ENCODE peak calls at places on chromosomes 3 and 15, in six cellular contexts. One of them, this sample, is unnamed.

GRCh38 chr3:106821801-106822200 is 555.4 kb upstream of the CCDC54 start:
- DNase-seq in HepG2: no peak
- DNase-seq in mesenchymal stem cell: no peak
- DNase-seq in colonic mucosa: no peak
- DNase-seq in neural progenitor cell: no peak
- DNase-seq in fibroblast of lung: no peak
- DNase-seq in this sample: no peak

GRCh38 chr3:30078736-30079135 is 527.7 kb upstream of the TGFBR2 start:
- DNase-seq in HepG2: no peak
- DNase-seq in fibroblast of lung: no peak
- DNase-seq in colonic mucosa: peak; percentile 58
- DNase-seq in mesenchymal stem cell: no peak
- DNase-seq in neural progenitor cell: no peak
- DNase-seq in this sample: no peak

GRCh38 chr3:18134386-18135082 is 290.6 kb downstream of the SATB1 start:
- DNase-seq in HepG2: no peak
- DNase-seq in fibroblast of lung: peak; percentile 77
- DNase-seq in neural progenitor cell: peak; percentile 66
- DNase-seq in mesenchymal stem cell: peak; percentile 11
- DNase-seq in colonic mucosa: no peak
- DNase-seq in this sample: no peak

GRCh38 chr15:96416934-96417759 is 86.6 kb downstream of the NR2F2 start:
- DNase-seq in mesenchymal stem cell: peak; percentile 28
- DNase-seq in colonic mucosa: no peak
- DNase-seq in HepG2: no peak
- DNase-seq in fibroblast of lung: peak; percentile 9
- DNase-seq in neural progenitor cell: peak; percentile 63
- DNase-seq in this sample: peak; percentile 81

GRCh38 chr3:165607221-165607620 is 230.0 kb downstream of the BCHE start:
- DNase-seq in colonic mucosa: no peak
- DNase-seq in mesenchymal stem cell: no peak
- DNase-seq in fibroblast of lung: no peak
- DNase-seq in neural progenitor cell: no peak
- DNase-seq in HepG2: no peak
- DNase-seq in this sample: no peak

GRCh38 chr3:136518102-136518501 is 234.1 kb downstream of the STAG1 start:
- DNase-seq in HepG2: no peak
- DNase-seq in fibroblast of lung: no peak
- DNase-seq in colonic mucosa: no peak
- DNase-seq in neural progenitor cell: no peak
- DNase-seq in mesenchymal stem cell: no peak
- DNase-seq in this sample: no peak

GRCh38 chr3:165545059-165545458 is 292.2 kb downstream of the BCHE start:
- DNase-seq in fibroblast of lung: no peak
- DNase-seq in neural progenitor cell: no peak
- DNase-seq in HepG2: no peak
- DNase-seq in colonic mucosa: no peak
- DNase-seq in mesenchymal stem cell: no peak
- DNase-seq in this sample: no peak

GRCh38 chr3:152909180-152909883 is 74.4 kb downstream of the P2RY1 start:
- DNase-seq in neural progenitor cell: no peak
- DNase-seq in mesenchymal stem cell: peak; percentile 23
- DNase-seq in HepG2: no peak
- DNase-seq in fibroblast of lung: peak; percentile 43
- DNase-seq in colonic mucosa: no peak
- DNase-seq in this sample: no peak

GRCh38 chr15:79593119-79593869 is 161.2 kb downstream of the MINAR1 start:
- DNase-seq in mesenchymal stem cell: no peak
- DNase-seq in fibroblast of lung: peak; percentile 11
- DNase-seq in neural progenitor cell: peak; percentile 55
- DNase-seq in colonic mucosa: no peak
- DNase-seq in HepG2: peak; percentile 13
- DNase-seq in this sample: no peak

GRCh38 chr15:58988011-58988785 is 735 bp downstream of the RNF111 start:
- DNase-seq in HepG2: peak; percentile 62
- DNase-seq in mesenchymal stem cell: peak; percentile 55
- DNase-seq in colonic mucosa: peak; percentile 80
- DNase-seq in neural progenitor cell: peak; percentile 87
- DNase-seq in fibroblast of lung: peak; percentile 48
- DNase-seq in this sample: peak; percentile 91

GRCh38 chr3:150376001-150376848 is 31.9 kb upstream of the TSC22D2 start:
- DNase-seq in mesenchymal stem cell: peak; percentile 81
- DNase-seq in HepG2: peak; percentile 14
- DNase-seq in colonic mucosa: no peak
- DNase-seq in neural progenitor cell: no peak
- DNase-seq in fibroblast of lung: no peak
- DNase-seq in this sample: no peak

GRCh38 chr3:140467916-140468315 is 209.9 kb upstream of the TRIM42 start:
- DNase-seq in HepG2: no peak
- DNase-seq in fibroblast of lung: peak; percentile 27
- DNase-seq in colonic mucosa: no peak
- DNase-seq in neural progenitor cell: no peak
- DNase-seq in mesenchymal stem cell: no peak
- DNase-seq in this sample: no peak

GRCh38 chr15:61794276-61794675 is 266.0 kb downstream of the VPS13C start:
- DNase-seq in colonic mucosa: no peak
- DNase-seq in fibroblast of lung: no peak
- DNase-seq in mesenchymal stem cell: peak; percentile 0
- DNase-seq in HepG2: no peak
- DNase-seq in neural progenitor cell: no peak
- DNase-seq in this sample: no peak

GRCh38 chr3:150414273-150414672 is 6.2 kb downstream of the TSC22D2 start:
- DNase-seq in neural progenitor cell: peak; percentile 44
- DNase-seq in HepG2: peak; percentile 76
- DNase-seq in fibroblast of lung: peak; percentile 74
- DNase-seq in colonic mucosa: peak; percentile 24
- DNase-seq in mesenchymal stem cell: peak; percentile 56
- DNase-seq in this sample: no peak

GRCh38 chr15:92724144-92724543 is 68.6 kb upstream of the FAM174B start:
- DNase-seq in HepG2: peak; percentile 65
- DNase-seq in colonic mucosa: no peak
- DNase-seq in neural progenitor cell: no peak
- DNase-seq in mesenchymal stem cell: no peak
- DNase-seq in fibroblast of lung: no peak
- DNase-seq in this sample: no peak

GRCh38 chr3:24548278-24548677 is 53.6 kb upstream of the THRB start:
- DNase-seq in colonic mucosa: no peak
- DNase-seq in HepG2: no peak
- DNase-seq in fibroblast of lung: peak; percentile 39
- DNase-seq in mesenchymal stem cell: no peak
- DNase-seq in neural progenitor cell: no peak
- DNase-seq in this sample: no peak

GRCh38 chr3:102614580-102614979 is 179.8 kb downstream of the ZPLD1 start:
- DNase-seq in HepG2: no peak
- DNase-seq in neural progenitor cell: no peak
- DNase-seq in fibroblast of lung: no peak
- DNase-seq in colonic mucosa: no peak
- DNase-seq in mesenchymal stem cell: no peak
- DNase-seq in this sample: no peak

GRCh38 chr15:76059320-76060097 is at the start of gene TMEM266:
- DNase-seq in colonic mucosa: peak; percentile 19
- DNase-seq in fibroblast of lung: peak; percentile 26
- DNase-seq in neural progenitor cell: peak; percentile 96
- DNase-seq in HepG2: no peak
- DNase-seq in mesenchymal stem cell: peak; percentile 44
- DNase-seq in this sample: peak; percentile 78

GRCh38 chr3:13218541-13218908 is 145.3 kb upstream of the IQSEC1 start:
- DNase-seq in colonic mucosa: no peak
- DNase-seq in fibroblast of lung: no peak
- DNase-seq in neural progenitor cell: no peak
- DNase-seq in HepG2: no peak
- DNase-seq in mesenchymal stem cell: no peak
- DNase-seq in this sample: peak; percentile 35

GRCh38 chr3:85678713-85679112 is 719.9 kb downstream of the CADM2 start:
- DNase-seq in fibroblast of lung: peak; percentile 5
- DNase-seq in HepG2: no peak
- DNase-seq in neural progenitor cell: no peak
- DNase-seq in mesenchymal stem cell: no peak
- DNase-seq in colonic mucosa: no peak
- DNase-seq in this sample: no peak

GRCh38 chr15:53072077-53072476 is 281.9 kb upstream of the ONECUT1 start:
- DNase-seq in colonic mucosa: peak; percentile 56
- DNase-seq in neural progenitor cell: peak; percentile 90
- DNase-seq in HepG2: peak; percentile 35
- DNase-seq in mesenchymal stem cell: peak; percentile 2
- DNase-seq in fibroblast of lung: peak; percentile 63
- DNase-seq in this sample: no peak

GRCh38 chr3:88082854-88083253 is 23.8 kb downstream of the ZNF654 start:
- DNase-seq in fibroblast of lung: no peak
- DNase-seq in mesenchymal stem cell: no peak
- DNase-seq in colonic mucosa: no peak
- DNase-seq in neural progenitor cell: no peak
- DNase-seq in HepG2: no peak
- DNase-seq in this sample: no peak
- H3K9ac ChIP-seq in fibroblast of lung: no peak overlapping the region
- H3K9ac ChIP-seq in mesenchymal stem cell: no peak overlapping the region
- H3K9ac ChIP-seq in colonic mucosa: no peak overlapping the region
- H3K9ac ChIP-seq in neural progenitor cell: no peak overlapping the region
- H3K9ac ChIP-seq in HepG2: no peak overlapping the region
- H3K9ac ChIP-seq in this sample: no peak overlapping the region

DNA sequence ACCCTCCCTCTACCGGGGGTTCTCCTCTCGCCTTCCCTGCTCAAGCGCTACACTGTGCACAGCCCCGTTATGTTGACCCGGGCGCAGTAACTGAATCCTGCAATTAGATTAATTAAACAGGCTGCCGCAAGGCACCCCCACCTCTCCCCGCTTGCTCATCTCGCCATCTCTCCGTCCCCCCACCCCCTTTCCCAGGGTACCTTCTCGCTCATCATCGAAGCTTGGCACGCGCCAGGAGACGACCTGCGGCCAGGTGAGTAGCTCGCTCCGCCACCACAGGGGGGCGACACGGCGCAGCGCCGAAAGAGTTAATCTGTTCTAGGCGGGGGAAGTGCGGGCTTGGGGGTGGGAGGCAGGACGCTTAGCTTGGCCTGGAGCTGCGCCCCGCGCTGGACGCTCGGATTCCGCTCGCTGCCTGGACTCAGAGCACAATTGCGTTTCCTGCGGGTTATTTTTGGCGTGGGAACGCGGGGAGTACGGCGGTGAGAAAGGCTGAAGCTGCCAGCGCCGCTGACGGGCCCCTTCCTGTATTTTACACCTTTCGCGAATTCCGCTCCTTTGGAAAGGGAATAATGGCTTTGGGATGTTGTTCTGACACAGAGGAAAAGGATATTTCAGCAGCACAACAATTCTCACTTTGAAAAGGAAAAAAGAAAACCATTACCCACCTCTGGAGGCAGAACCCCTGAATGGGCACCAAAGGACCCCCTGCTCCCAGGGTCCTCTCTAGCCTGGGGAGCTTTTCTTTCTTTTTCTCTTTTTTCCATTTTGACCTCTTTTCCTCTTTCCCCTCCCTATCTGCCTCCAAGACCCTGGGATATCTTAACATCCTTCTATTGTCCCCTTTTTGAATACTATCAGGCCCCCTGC is 1.5 kb downstream of the DLL4 start:
- DNase-seq in colonic mucosa: peak; percentile 81
- DNase-seq in HepG2: peak; percentile 47
- DNase-seq in fibroblast of lung: peak; percentile 31
- DNase-seq in neural progenitor cell: peak; percentile 87
- DNase-seq in mesenchymal stem cell: peak; percentile 66
- DNase-seq in this sample: peak; percentile 82
- H3K4me1 ChIP-seq in colonic mucosa: peaks cover 27% of the 10 kb centered on the region
- H3K4me1 ChIP-seq in HepG2: peaks cover 98% of the 10 kb centered on the region
- H3K4me1 ChIP-seq in fibroblast of lung: peaks cover 11% of the 10 kb centered on the region
- H3K4me1 ChIP-seq in neural progenitor cell: peaks cover 50% of the 10 kb centered on the region
- H3K4me1 ChIP-seq in mesenchymal stem cell: peaks cover 57% of the 10 kb centered on the region
- H3K4me1 ChIP-seq in this sample: peaks cover 4% of the 10 kb centered on the region

DNA sequence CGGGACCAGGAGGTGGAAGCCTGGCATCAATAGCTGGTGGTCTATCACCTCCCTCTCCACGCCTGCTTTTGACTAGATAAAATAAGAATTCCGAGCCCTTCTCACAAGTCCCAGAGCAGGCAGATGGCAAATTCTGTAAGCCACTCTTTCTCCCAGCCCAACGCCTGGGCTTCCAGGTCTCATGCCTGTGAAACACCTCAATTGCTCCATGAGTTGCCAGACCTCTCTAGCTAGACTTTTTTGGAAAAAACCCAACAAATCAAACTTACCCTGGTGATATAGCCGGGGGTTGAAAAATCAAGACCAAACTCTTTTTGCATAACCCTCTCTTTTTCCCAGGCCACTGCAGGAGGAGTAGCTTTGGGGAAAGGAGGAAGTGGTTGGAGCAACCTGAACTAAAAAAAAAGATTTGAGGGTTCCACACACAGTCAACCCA is 7.0 kb downstream of the BHLHE40 start:
- DNase-seq in neural progenitor cell: peak; percentile 10
- DNase-seq in fibroblast of lung: no peak
- DNase-seq in mesenchymal stem cell: no peak
- DNase-seq in colonic mucosa: no peak
- DNase-seq in HepG2: no peak
- DNase-seq in this sample: no peak
- H3K9ac ChIP-seq in neural progenitor cell: no peak overlapping the region
- H3K9ac ChIP-seq in fibroblast of lung: peak overlapping the region; percentile 51
- H3K9ac ChIP-seq in mesenchymal stem cell: peak overlapping the region; percentile 96
- H3K9ac ChIP-seq in colonic mucosa: peak overlapping the region; percentile 88
- H3K9ac ChIP-seq in HepG2: peak overlapping the region; percentile 42
- H3K9ac ChIP-seq in this sample: peak overlapping the region; percentile 1

GRCh38 chr3:125039041-125039896 is 16.5 kb downstream of the HEG1 start:
- DNase-seq in fibroblast of lung: no peak
- DNase-seq in colonic mucosa: no peak
- DNase-seq in HepG2: no peak
- DNase-seq in mesenchymal stem cell: peak; percentile 0
- DNase-seq in neural progenitor cell: peak; percentile 90
- DNase-seq in this sample: no peak

GRCh38 chr3:125035217-125035616 is 20.6 kb downstream of the HEG1 start:
- DNase-seq in neural progenitor cell: no peak
- DNase-seq in colonic mucosa: no peak
- DNase-seq in mesenchymal stem cell: peak; percentile 6
- DNase-seq in fibroblast of lung: no peak
- DNase-seq in HepG2: no peak
- DNase-seq in this sample: no peak

GRCh38 chr3:125039897-125040175 is 16.0 kb downstream of the HEG1 start:
- DNase-seq in colonic mucosa: no peak
- DNase-seq in mesenchymal stem cell: no peak
- DNase-seq in HepG2: no peak
- DNase-seq in neural progenitor cell: no peak
- DNase-seq in fibroblast of lung: no peak
- DNase-seq in this sample: no peak

GRCh38 chr3:125033616-125034015 is 22.2 kb downstream of the HEG1 start:
- DNase-seq in HepG2: no peak
- DNase-seq in fibroblast of lung: no peak
- DNase-seq in neural progenitor cell: no peak
- DNase-seq in colonic mucosa: no peak
- DNase-seq in mesenchymal stem cell: peak; percentile 0
- DNase-seq in this sample: no peak

DNA sequence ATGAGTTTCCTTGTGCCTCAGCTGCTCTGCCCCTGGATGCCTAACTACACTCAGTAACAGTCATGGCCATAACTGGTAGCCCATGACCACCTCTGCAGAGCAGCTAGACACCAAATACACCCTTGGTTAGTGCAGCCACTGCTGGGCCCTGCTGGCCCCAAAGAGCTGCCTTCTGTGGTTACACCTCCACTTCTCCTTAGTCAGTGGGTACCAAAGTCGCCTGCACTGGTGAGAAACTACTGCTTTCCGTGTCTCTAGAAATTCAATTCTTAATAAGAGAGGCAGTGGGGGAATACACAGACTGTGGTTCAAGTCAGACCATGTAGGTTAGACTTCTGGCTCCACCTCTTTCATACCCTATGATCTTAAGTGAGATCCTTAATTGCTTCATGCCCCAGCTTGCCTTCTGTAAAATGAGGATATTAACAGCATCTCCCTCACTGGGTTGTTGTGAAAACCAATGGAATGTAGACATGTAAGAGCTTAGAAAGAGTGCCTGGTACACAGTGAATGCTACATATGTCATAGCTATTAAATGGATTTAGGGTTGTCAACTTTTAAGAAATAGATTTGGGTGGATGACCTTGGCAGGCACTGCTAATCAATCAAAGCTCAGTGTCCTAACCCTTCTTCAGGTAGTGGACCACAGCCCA is 18.2 kb downstream of the HEG1 start:
- DNase-seq in fibroblast of lung: no peak
- DNase-seq in mesenchymal stem cell: peak; percentile 40
- DNase-seq in neural progenitor cell: no peak
- DNase-seq in HepG2: no peak
- DNase-seq in colonic mucosa: no peak
- DNase-seq in this sample: no peak
- H3K4me1 ChIP-seq in fibroblast of lung: peaks cover 18% of the 10 kb centered on the region
- H3K4me1 ChIP-seq in mesenchymal stem cell: peaks cover 18% of the 10 kb centered on the region
- H3K4me1 ChIP-seq in neural progenitor cell: peaks cover 54% of the 10 kb centered on the region
- H3K4me1 ChIP-seq in HepG2: peaks cover 10% of the 10 kb centered on the region
- H3K4me1 ChIP-seq in colonic mucosa: no peaks in the 10 kb centered on the region
- H3K4me1 ChIP-seq in this sample: no peaks in the 10 kb centered on the region